ENCODE peak calls at places on chromosome 2, in ten cellular contexts. T, N, B, E, X, A, I, H, M and Z are unnamed samples.

GRCh38 chr2:38290332-38290731 is 86.7 kb downstream of the ATL2 start:
- DNase-seq in A (no peak), E (no peak), B (no peak), H (no peak), T (no peak), N (no peak), M (no peak), X (no peak), I (no peak), Z (no peak)

GRCh38 chr2:169828141-169828811 is 1.0 kb downstream of the UBR3 start:
- DNase-seq in H (peak), M (peak), A (peak), I (no peak), T (peak), N (no peak), E (peak), B (no peak), X (no peak), Z (peak)

GRCh38 chr2:20130821-20131645 is 79.6 kb upstream of the LAPTM4A start:
- DNase-seq in B (no peak), X (no peak), M (no peak), A (no peak), T (no peak), N (no peak), H (no peak), I (no peak), E (no peak), Z (no peak)

GRCh38 chr2:176830362-176830761 is 382.2 kb upstream of the HNRNPA3 start:
- DNase-seq in X (no peak), T (no peak), B (no peak), A (no peak), H (no peak), M (peak), E (no peak), N (no peak), I (no peak), Z (no peak)

GRCh38 chr2:106053116-106053515 is 141.0 kb downstream of the UXS1 start:
- DNase-seq in A (no peak), H (peak), M (no peak), I (no peak), X (no peak), E (no peak), N (no peak), T (peak), B (peak), Z (no peak)

GRCh38 chr2:219944861-219945260 is 317.4 kb downstream of the SLC4A3 start:
- DNase-seq in M (no peak), X (no peak), I (no peak), H (no peak), E (no peak), A (no peak), B (no peak), N (no peak), T (no peak), Z (no peak)

GRCh38 chr2:161761160-161761559 is 136.9 kb downstream of the SLC4A10 start:
- DNase-seq in B (no peak), X (no peak), N (no peak), A (no peak), T (no peak), E (no peak), H (no peak), I (no peak), M (no peak), Z (no peak)

GRCh38 chr2:134246154-134246874 is 7.6 kb upstream of the MGAT5 start:
- DNase-seq in N (no peak), M (peak), I (no peak), H (no peak), E (no peak), B (no peak), T (no peak), A (no peak), X (no peak), Z (no peak)

GRCh38 chr2:20501974-20502373 is 55.1 kb downstream of the RHOB start:
- DNase-seq in H (peak), B (no peak), M (no peak), A (no peak), X (no peak), E (no peak), T (peak), N (no peak), I (no peak), Z (no peak)

GRCh38 chr2:159090514-159091201 is 122.2 kb downstream of the TANC1 start:
- DNase-seq in B (no peak), T (no peak), E (no peak), A (peak), N (no peak), X (no peak), M (no peak), I (no peak), H (no peak), Z (peak)

GRCh38 chr2:162475661-162476060 is 131.7 kb downstream of the GCA start:
- DNase-seq in M (no peak), B (no peak), X (no peak), I (no peak), A (no peak), H (no peak), N (no peak), E (no peak), T (no peak), Z (no peak)

GRCh38 chr2:23681356-23682140 is 245.4 kb downstream of the ATAD2B start:
- DNase-seq in I (no peak), H (no peak), E (no peak), N (no peak), B (no peak), M (no peak), X (no peak), A (no peak), T (no peak), Z (no peak)

GRCh38 chr2:44713170-44713569 is 228.3 kb upstream of the SIX3 start:
- DNase-seq in I (no peak), A (no peak), X (peak), T (no peak), N (no peak), E (no peak), B (no peak), H (peak), M (peak), Z (peak)

GRCh38 chr2:59076079-59076619 is 835.0 kb upstream of the FANCL start:
- DNase-seq in X (no peak), N (no peak), B (no peak), T (no peak), E (no peak), M (no peak), I (no peak), H (no peak), A (no peak), Z (no peak)

GRCh38 chr2:120034616-120035015 is 21.7 kb downstream of the EPB41L5 start:
- DNase-seq in I (no peak), A (no peak), N (no peak), M (no peak), H (no peak), B (no peak), T (no peak), X (no peak), E (no peak), Z (no peak)

GRCh38 chr2:189304360-189304759 is 124.8 kb upstream of the COL5A2 start:
- DNase-seq in T (no peak), B (no peak), A (no peak), X (no peak), M (peak), I (no peak), E (no peak), N (no peak), H (no peak), Z (no peak)

GRCh38 chr2:240350696-240351087 is 84.8 kb upstream of the GPC1 start:
- DNase-seq in A (no peak), T (no peak), H (no peak), B (no peak), M (no peak), I (no peak), X (no peak), E (no peak), N (peak), Z (no peak)

DNA sequence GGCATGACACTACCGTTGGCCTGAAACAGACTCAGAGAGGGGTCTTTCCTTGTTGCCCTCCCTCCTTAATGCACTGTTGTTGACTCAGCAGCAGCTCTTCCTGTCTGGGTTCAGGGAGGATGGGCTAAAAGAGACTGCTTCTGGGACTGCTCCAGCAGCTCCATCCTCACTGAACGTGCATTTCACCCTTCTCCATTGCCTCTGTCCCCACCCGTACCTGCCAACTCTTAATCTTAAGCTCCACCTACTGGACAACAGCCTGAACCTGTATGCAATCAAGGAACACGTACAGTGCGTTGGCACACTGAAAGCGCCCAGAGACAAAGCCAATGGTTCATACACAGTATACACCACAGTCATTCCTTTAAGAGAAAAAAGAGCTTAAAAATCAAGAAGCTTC is 230.8 kb upstream of the RAB6C start:
- DNase-seq in A (no peak), X (peak), N (no peak), I (no peak), M (peak), T (no peak), E (no peak), B (peak), H (no peak), Z (no peak)
- TF ChIP-seq CTCF in A (no peak), X (no peak), N (no peak), I (no peak), M (peak), T (no peak), E (no peak), B (peak), H (no peak), Z (no peak)

GRCh38 chr2:75100011-75100680 is 99.2 kb downstream of the TACR1 start:
- DNase-seq in X (no peak), B (no peak), T (peak), I (no peak), M (no peak), H (peak), A (no peak), N (no peak), E (no peak), Z (no peak)

GRCh38 chr2:75102011-75102410 is 97.3 kb downstream of the TACR1 start:
- DNase-seq in E (no peak), T (no peak), H (no peak), M (no peak), A (no peak), B (no peak), N (no peak), X (no peak), I (no peak), Z (no peak)

GRCh38 chr2:75100691-75101236 is 98.6 kb downstream of the TACR1 start:
- DNase-seq in E (no peak), M (no peak), T (no peak), N (no peak), H (no peak), A (no peak), X (no peak), B (no peak), I (no peak), Z (no peak)

GRCh38 chr2:75099521-75099922 is 99.8 kb downstream of the TACR1 start:
- DNase-seq in H (no peak), N (no peak), I (no peak), B (no peak), A (no peak), X (no peak), T (no peak), E (no peak), M (no peak), Z (no peak)

DNA sequence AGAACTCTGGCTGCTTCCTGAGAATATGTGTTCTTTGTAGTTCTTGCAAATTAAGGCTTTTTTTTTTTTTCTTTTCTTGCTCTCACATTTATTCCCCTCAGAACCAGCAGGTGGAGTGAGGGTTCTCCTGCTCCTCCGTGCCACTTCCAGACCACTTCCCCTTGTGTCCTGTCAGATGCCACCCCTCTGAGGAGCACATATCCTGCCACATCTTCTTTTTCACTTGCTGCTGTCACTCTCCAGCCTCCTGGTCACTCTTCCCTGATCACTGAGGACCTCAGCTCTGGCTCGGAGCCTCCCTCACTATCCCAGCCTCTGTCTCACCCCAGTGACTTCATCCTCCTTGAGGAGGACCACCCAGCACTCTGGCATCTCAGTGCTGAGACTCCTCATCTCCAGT is 100.5 kb downstream of the TACR1 start:
- DNase-seq in H (peak), T (peak), B (no peak), A (peak), I (no peak), M (peak), N (no peak), X (no peak), E (no peak), Z (no peak)
- TF ChIP-seq CTCF in H (peak), T (peak), B (peak), A (peak), I (peak), M (peak), N (no peak), X (no peak), E (peak), Z (no peak)

DNA sequence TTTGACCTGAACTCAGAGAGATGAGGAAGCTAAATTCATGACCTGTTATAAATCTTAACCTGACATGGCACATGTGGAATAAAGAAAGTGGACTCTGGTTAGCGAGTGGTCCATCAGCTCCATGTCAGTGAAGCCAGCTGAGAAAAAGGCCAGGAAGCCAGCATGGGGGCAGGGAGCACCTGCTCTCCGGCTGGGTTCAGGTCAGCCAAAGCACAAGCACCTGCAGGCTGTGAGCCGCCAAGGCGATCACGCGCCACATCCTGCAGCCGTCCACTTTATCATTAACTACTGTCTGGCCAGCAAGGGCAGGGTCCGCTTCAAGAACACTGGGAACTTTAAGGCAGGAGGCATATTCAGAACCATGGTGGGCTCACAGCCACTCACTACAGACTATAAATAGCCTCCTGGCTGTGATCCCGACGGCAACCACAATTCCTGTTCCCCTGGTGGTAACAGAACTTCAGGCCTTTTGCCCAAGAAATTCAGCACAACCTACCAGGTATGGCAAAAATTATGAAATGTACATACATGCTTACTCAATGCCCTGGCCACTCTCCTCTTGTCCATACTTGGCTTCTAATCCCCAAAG is 35.5 kb downstream of the ACVR1 start:
- DNase-seq in I (no peak), B (no peak), T (peak), N (no peak), H (no peak), A (no peak), M (no peak), E (peak), X (no peak), Z (no peak)
- TF ChIP-seq CTCF in I (no peak), B (no peak), T (peak), N (no peak), H (no peak), A (no peak), M (no peak), E (peak), X (no peak), Z (no peak)

GRCh38 chr2:27071277-27071989 is at the start of gene OST4:
- DNase-seq in I (peak), B (peak), N (peak), H (peak), X (peak), T (peak), A (peak), M (peak), E (peak), Z (peak)
- TF ChIP-seq CTCF in I (no peak), B (no peak), N (peak), H (no peak), X (no peak), T (no peak), A (no peak), M (peak), E (no peak), Z (no peak)

GRCh38 chr2:172426635-172427255 is 641 bp upstream of the ITGA6 start:
- DNase-seq in B (no peak), I (no peak), E (no peak), A (no peak), H (no peak), N (peak), M (no peak), T (no peak), X (no peak), Z (no peak)

GRCh38 chr2:172428841-172429173 is 1.4 kb downstream of the ITGA6 start:
- DNase-seq in H (peak), B (no peak), N (no peak), M (no peak), T (no peak), X (no peak), I (no peak), E (no peak), A (no peak), Z (peak)

GRCh38 chr2:172427256-172427989 is at the start of gene ITGA6:
- DNase-seq in M (no peak), A (peak), E (peak), T (peak), N (peak), X (peak), B (peak), H (peak), I (no peak), Z (no peak)

GRCh38 chr2:172429351-172429968 is 2.1 kb downstream of the ITGA6 start:
- DNase-seq in I (no peak), A (no peak), T (peak), B (no peak), N (no peak), X (no peak), H (peak), E (no peak), M (no peak), Z (no peak)

GRCh38 chr2:172427990-172428840 is 829 bp downstream of the ITGA6 start:
- DNase-seq in B (no peak), I (no peak), T (peak), E (no peak), N (peak), A (no peak), M (no peak), X (peak), H (peak), Z (no peak)
- TF ChIP-seq CTCF in B (peak), I (peak), T (peak), E (no peak), N (no peak), A (no peak), M (no peak), X (no peak), H (no peak), Z (no peak)

DNA sequence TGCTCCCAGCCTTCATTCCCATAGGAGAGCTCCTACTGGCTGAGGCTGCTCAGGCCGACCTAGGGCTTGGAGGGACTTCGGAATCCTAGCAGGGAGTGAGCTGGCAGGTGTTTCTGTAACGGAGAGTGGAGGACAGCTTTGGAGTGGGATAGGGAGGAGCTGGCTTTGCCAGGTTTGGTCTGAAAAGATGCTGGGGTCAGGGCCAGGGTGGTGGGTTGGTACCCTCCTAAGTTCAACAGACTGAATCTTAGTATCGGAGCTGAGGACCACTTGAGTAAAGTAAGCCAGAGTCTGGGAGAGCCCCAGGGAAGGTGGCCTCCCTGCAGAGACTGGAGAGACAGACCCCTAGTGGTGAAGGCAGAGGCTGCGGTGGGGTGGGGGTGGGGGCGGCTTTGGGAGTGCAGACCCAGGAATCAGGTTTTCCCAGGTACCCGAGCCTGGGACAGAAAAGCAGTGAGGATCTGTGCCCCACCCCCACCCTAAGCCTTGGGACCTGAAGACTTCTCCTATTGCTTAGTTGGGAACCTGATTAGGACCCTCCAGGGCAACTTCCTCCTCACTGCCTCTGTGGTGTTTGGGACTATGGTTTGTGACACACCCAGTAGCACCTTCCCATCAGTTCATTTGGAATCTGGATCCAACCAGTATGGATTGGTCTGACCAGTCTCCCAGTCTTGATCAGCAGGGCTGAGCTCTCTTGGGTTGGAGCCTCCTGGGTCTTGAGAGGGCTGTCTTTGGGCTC is 3.0 kb downstream of the CNNM4 start:
- DNase-seq in N (no peak), T (no peak), M (peak), X (no peak), B (no peak), A (peak), H (peak), E (no peak), I (no peak), Z (peak)
- TF ChIP-seq CTCF in N (no peak), T (peak), M (peak), X (peak), B (no peak), A (peak), H (peak), E (peak), I (peak), Z (peak)

GRCh38 chr2:68294187-68294586 is 25.6 kb downstream of the CNRIP1 start:
- DNase-seq in N (no peak), T (no peak), E (no peak), I (no peak), B (no peak), A (no peak), H (no peak), M (no peak), X (no peak), Z (no peak)
- TF ChIP-seq CTCF in N (no peak), T (no peak), E (no peak), I (peak), B (no peak), A (no peak), H (no peak), M (peak), X (no peak), Z (no peak)

GRCh38 chr2:198162276-198162675 is 357.9 kb downstream of the PLCL1 start:
- DNase-seq in A (no peak), N (no peak), B (no peak), H (no peak), I (no peak), M (no peak), T (no peak), E (no peak), X (no peak), Z (no peak)
- TF ChIP-seq CTCF in A (no peak), N (no peak), B (no peak), H (no peak), I (no peak), M (no peak), T (no peak), E (no peak), X (no peak), Z (no peak)